ENCODE peak calls at places on chromosomes 4 and X, in seven cellular contexts. One of them, this sample, is unnamed.

GRCh38 chrX:5971300-5971699 is 257.4 kb downstream of the NLGN4X start:
- DNase-seq in putamen: no peak
- DNase-seq in posterior vena cava: no peak
- DNase-seq in mesothelial cell of epicardium: no peak
- DNase-seq in activated CD4-positive, alpha-beta T cell treated with anti-CD3 and anti-CD28 coated beads, Interleukin-2, amount 10 ng/mL, durations not matched to agents 7 days and 5 days: no peak
- DNase-seq in C1 segment of cervical spinal cord: no peak
- DNase-seq in NCI-H1092: no peak
- DNase-seq in this sample: no peak

GRCh38 chr4:28772066-28772465 is 1911.4 kb downstream of the STIM2 start:
- DNase-seq in putamen: no peak
- DNase-seq in activated CD4-positive, alpha-beta T cell treated with anti-CD3 and anti-CD28 coated beads, Interleukin-2, amount 10 ng/mL, durations not matched to agents 7 days and 5 days: no peak
- DNase-seq in mesothelial cell of epicardium: no peak
- DNase-seq in C1 segment of cervical spinal cord: no peak
- DNase-seq in NCI-H1092: no peak
- DNase-seq in posterior vena cava: no peak
- DNase-seq in this sample: no peak

GRCh38 chr4:122131562-122132157 is 20.5 kb upstream of the BLTP1 start:
- DNase-seq in NCI-H1092: no peak
- DNase-seq in activated CD4-positive, alpha-beta T cell treated with anti-CD3 and anti-CD28 coated beads, Interleukin-2, amount 10 ng/mL, durations not matched to agents 7 days and 5 days: peak
- DNase-seq in mesothelial cell of epicardium: no peak
- DNase-seq in putamen: no peak
- DNase-seq in C1 segment of cervical spinal cord: no peak
- DNase-seq in posterior vena cava: no peak
- DNase-seq in this sample: no peak

GRCh38 chr4:82708982-82709381 is 89.6 kb downstream of the SCD5 start:
- DNase-seq in activated CD4-positive, alpha-beta T cell treated with anti-CD3 and anti-CD28 coated beads, Interleukin-2, amount 10 ng/mL, durations not matched to agents 7 days and 5 days: no peak
- DNase-seq in C1 segment of cervical spinal cord: no peak
- DNase-seq in posterior vena cava: no peak
- DNase-seq in NCI-H1092: no peak
- DNase-seq in putamen: no peak
- DNase-seq in mesothelial cell of epicardium: no peak
- DNase-seq in this sample: no peak

GRCh38 chr4:26126135-26126718 is 194.6 kb upstream of the RBPJ start:
- DNase-seq in mesothelial cell of epicardium: no peak
- DNase-seq in C1 segment of cervical spinal cord: no peak
- DNase-seq in NCI-H1092: no peak
- DNase-seq in putamen: no peak
- DNase-seq in posterior vena cava: no peak
- DNase-seq in activated CD4-positive, alpha-beta T cell treated with anti-CD3 and anti-CD28 coated beads, Interleukin-2, amount 10 ng/mL, durations not matched to agents 7 days and 5 days: no peak
- DNase-seq in this sample: no peak

GRCh38 chrX:9349572-9350259 is 115.1 kb upstream of the TBL1X start:
- DNase-seq in C1 segment of cervical spinal cord: peak
- DNase-seq in activated CD4-positive, alpha-beta T cell treated with anti-CD3 and anti-CD28 coated beads, Interleukin-2, amount 10 ng/mL, durations not matched to agents 7 days and 5 days: no peak
- DNase-seq in posterior vena cava: no peak
- DNase-seq in putamen: no peak
- DNase-seq in NCI-H1092: no peak
- DNase-seq in mesothelial cell of epicardium: no peak
- DNase-seq in this sample: no peak

GRCh38 chr4:111879539-111879938 is 265.7 kb upstream of the FAM241A start:
- DNase-seq in posterior vena cava: no peak
- DNase-seq in mesothelial cell of epicardium: no peak
- DNase-seq in putamen: no peak
- DNase-seq in C1 segment of cervical spinal cord: no peak
- DNase-seq in NCI-H1092: no peak
- DNase-seq in activated CD4-positive, alpha-beta T cell treated with anti-CD3 and anti-CD28 coated beads, Interleukin-2, amount 10 ng/mL, durations not matched to agents 7 days and 5 days: no peak
- DNase-seq in this sample: no peak

GRCh38 chr4:80841587-80842281 is 188.8 kb upstream of the BMP3 start:
- DNase-seq in posterior vena cava: no peak
- DNase-seq in activated CD4-positive, alpha-beta T cell treated with anti-CD3 and anti-CD28 coated beads, Interleukin-2, amount 10 ng/mL, durations not matched to agents 7 days and 5 days: no peak
- DNase-seq in NCI-H1092: no peak
- DNase-seq in C1 segment of cervical spinal cord: no peak
- DNase-seq in mesothelial cell of epicardium: no peak
- DNase-seq in putamen: no peak
- DNase-seq in this sample: no peak

GRCh38 chr4:27357283-27357682 is 496.6 kb downstream of the STIM2 start:
- DNase-seq in posterior vena cava: no peak
- DNase-seq in C1 segment of cervical spinal cord: no peak
- DNase-seq in NCI-H1092: no peak
- DNase-seq in activated CD4-positive, alpha-beta T cell treated with anti-CD3 and anti-CD28 coated beads, Interleukin-2, amount 10 ng/mL, durations not matched to agents 7 days and 5 days: no peak
- DNase-seq in mesothelial cell of epicardium: no peak
- DNase-seq in putamen: peak
- DNase-seq in this sample: no peak

GRCh38 chrX:134520860-134521390 is 61.0 kb downstream of the HPRT1 start:
- DNase-seq in putamen: no peak
- DNase-seq in mesothelial cell of epicardium: no peak
- DNase-seq in activated CD4-positive, alpha-beta T cell treated with anti-CD3 and anti-CD28 coated beads, Interleukin-2, amount 10 ng/mL, durations not matched to agents 7 days and 5 days: peak
- DNase-seq in NCI-H1092: peak
- DNase-seq in C1 segment of cervical spinal cord: no peak
- DNase-seq in posterior vena cava: no peak
- DNase-seq in this sample: no peak

GRCh38 chr4:74535471-74535870 is 90.5 kb downstream of the AREG start:
- DNase-seq in mesothelial cell of epicardium: no peak
- DNase-seq in activated CD4-positive, alpha-beta T cell treated with anti-CD3 and anti-CD28 coated beads, Interleukin-2, amount 10 ng/mL, durations not matched to agents 7 days and 5 days: no peak
- DNase-seq in NCI-H1092: no peak
- DNase-seq in putamen: no peak
- DNase-seq in posterior vena cava: no peak
- DNase-seq in C1 segment of cervical spinal cord: no peak
- DNase-seq in this sample: no peak

GRCh38 chrX:39857780-39858179 is 240.0 kb downstream of the BCOR start:
- DNase-seq in mesothelial cell of epicardium: no peak
- DNase-seq in C1 segment of cervical spinal cord: no peak
- DNase-seq in activated CD4-positive, alpha-beta T cell treated with anti-CD3 and anti-CD28 coated beads, Interleukin-2, amount 10 ng/mL, durations not matched to agents 7 days and 5 days: no peak
- DNase-seq in putamen: no peak
- DNase-seq in posterior vena cava: peak
- DNase-seq in NCI-H1092: no peak
- DNase-seq in this sample: no peak

GRCh38 chr4:134024251-134024650 is 177.3 kb downstream of the PABPC4L start:
- DNase-seq in posterior vena cava: no peak
- DNase-seq in C1 segment of cervical spinal cord: no peak
- DNase-seq in putamen: no peak
- DNase-seq in NCI-H1092: no peak
- DNase-seq in mesothelial cell of epicardium: no peak
- DNase-seq in activated CD4-positive, alpha-beta T cell treated with anti-CD3 and anti-CD28 coated beads, Interleukin-2, amount 10 ng/mL, durations not matched to agents 7 days and 5 days: no peak
- DNase-seq in this sample: no peak

GRCh38 chr4:10085828-10086505 is 30.6 kb downstream of the WDR1 start:
- DNase-seq in activated CD4-positive, alpha-beta T cell treated with anti-CD3 and anti-CD28 coated beads, Interleukin-2, amount 10 ng/mL, durations not matched to agents 7 days and 5 days: no peak
- DNase-seq in putamen: no peak
- DNase-seq in mesothelial cell of epicardium: no peak
- DNase-seq in posterior vena cava: peak
- DNase-seq in NCI-H1092: no peak
- DNase-seq in C1 segment of cervical spinal cord: no peak
- DNase-seq in this sample: no peak

GRCh38 chrX:21870494-21870893 is 14.7 kb downstream of the YY2 start:
- DNase-seq in putamen: no peak
- DNase-seq in C1 segment of cervical spinal cord: no peak
- DNase-seq in NCI-H1092: no peak
- DNase-seq in activated CD4-positive, alpha-beta T cell treated with anti-CD3 and anti-CD28 coated beads, Interleukin-2, amount 10 ng/mL, durations not matched to agents 7 days and 5 days: no peak
- DNase-seq in mesothelial cell of epicardium: no peak
- DNase-seq in posterior vena cava: no peak
- DNase-seq in this sample: no peak

GRCh38 chrX:50081282-50081955 is 119.4 kb downstream of the AKAP4 start:
- DNase-seq in mesothelial cell of epicardium: no peak
- DNase-seq in C1 segment of cervical spinal cord: peak
- DNase-seq in NCI-H1092: peak
- DNase-seq in activated CD4-positive, alpha-beta T cell treated with anti-CD3 and anti-CD28 coated beads, Interleukin-2, amount 10 ng/mL, durations not matched to agents 7 days and 5 days: no peak
- DNase-seq in putamen: no peak
- DNase-seq in posterior vena cava: no peak
- DNase-seq in this sample: no peak

GRCh38 chr4:142705820-142706219 is 140.3 kb downstream of the INPP4B start:
- DNase-seq in mesothelial cell of epicardium: no peak
- DNase-seq in C1 segment of cervical spinal cord: no peak
- DNase-seq in putamen: no peak
- DNase-seq in posterior vena cava: no peak
- DNase-seq in NCI-H1092: no peak
- DNase-seq in activated CD4-positive, alpha-beta T cell treated with anti-CD3 and anti-CD28 coated beads, Interleukin-2, amount 10 ng/mL, durations not matched to agents 7 days and 5 days: no peak
- DNase-seq in this sample: no peak

GRCh38 chrX:50067435-50068292 is 133.1 kb downstream of the AKAP4 start:
- DNase-seq in C1 segment of cervical spinal cord: peak
- DNase-seq in putamen: peak
- DNase-seq in mesothelial cell of epicardium: peak
- DNase-seq in activated CD4-positive, alpha-beta T cell treated with anti-CD3 and anti-CD28 coated beads, Interleukin-2, amount 10 ng/mL, durations not matched to agents 7 days and 5 days: no peak
- DNase-seq in NCI-H1092: peak
- DNase-seq in posterior vena cava: no peak
- DNase-seq in this sample: no peak

GRCh38 chr4:140343303-140343702 is 30.1 kb upstream of the SCOC start:
- DNase-seq in activated CD4-positive, alpha-beta T cell treated with anti-CD3 and anti-CD28 coated beads, Interleukin-2, amount 10 ng/mL, durations not matched to agents 7 days and 5 days: no peak
- DNase-seq in putamen: no peak
- DNase-seq in mesothelial cell of epicardium: peak
- DNase-seq in posterior vena cava: peak
- DNase-seq in C1 segment of cervical spinal cord: no peak
- DNase-seq in NCI-H1092: no peak
- DNase-seq in this sample: no peak

GRCh38 chr4:108492816-108493595 is 127.4 kb upstream of the RPL34 start:
- DNase-seq in C1 segment of cervical spinal cord: no peak
- DNase-seq in posterior vena cava: no peak
- DNase-seq in mesothelial cell of epicardium: no peak
- DNase-seq in activated CD4-positive, alpha-beta T cell treated with anti-CD3 and anti-CD28 coated beads, Interleukin-2, amount 10 ng/mL, durations not matched to agents 7 days and 5 days: peak
- DNase-seq in NCI-H1092: no peak
- DNase-seq in putamen: no peak
- DNase-seq in this sample: peak

GRCh38 chr4:155353923-155354540 is 22.7 kb downstream of the MAP9 start:
- DNase-seq in posterior vena cava: peak
- DNase-seq in putamen: peak
- DNase-seq in mesothelial cell of epicardium: peak
- DNase-seq in NCI-H1092: peak
- DNase-seq in C1 segment of cervical spinal cord: no peak
- DNase-seq in activated CD4-positive, alpha-beta T cell treated with anti-CD3 and anti-CD28 coated beads, Interleukin-2, amount 10 ng/mL, durations not matched to agents 7 days and 5 days: peak
- DNase-seq in this sample: no peak

GRCh38 chr4:162056947-162057346 is 106.9 kb downstream of the FSTL5 start:
- DNase-seq in NCI-H1092: no peak
- DNase-seq in C1 segment of cervical spinal cord: no peak
- DNase-seq in activated CD4-positive, alpha-beta T cell treated with anti-CD3 and anti-CD28 coated beads, Interleukin-2, amount 10 ng/mL, durations not matched to agents 7 days and 5 days: no peak
- DNase-seq in posterior vena cava: no peak
- DNase-seq in putamen: no peak
- DNase-seq in mesothelial cell of epicardium: no peak
- DNase-seq in this sample: no peak

This sample was measured in activated CD4-positive, CD25-positive, alpha-beta regulatory T cell.